ENCODE peak calls at places on chromosomes 1 and 21, in four cellular contexts. H is HCT116; V is stomach; D is CD8-positive, alpha-beta memory T cell. W is an unnamed sample.

GRCh38 chr1:208015255-208015654 is 104.3 kb upstream of the CD34 start:
- DNase-seq in H (no peak), V (no peak), D (no peak), W (no peak)

GRCh38 chr1:94560333-94560732 is 18.8 kb upstream of the F3 start:
- DNase-seq in H (no peak), V (no peak), D (no peak), W (no peak)

GRCh38 chr1:52727956-52728656 is 1.9 kb downstream of the ZYG11B start:
- DNase-seq in H (no peak), V (no peak), D (no peak), W (no peak)

GRCh38 chr1:7616076-7616833 is 154.8 kb upstream of the VAMP3 start:
- DNase-seq in H (no peak), V (peak; percentile 52), D (peak; percentile 4), W (peak; percentile 53)

GRCh38 chr21:42198949-42199348 is 20.0 kb upstream of the ABCG1 start:
- DNase-seq in H (no peak), V (no peak), D (no peak), W (no peak)

GRCh38 chr1:228922722-228923376 is 187.6 kb downstream of the RHOU start:
- DNase-seq in H (no peak), V (no peak), D (no peak), W (no peak)

GRCh38 chr21:17045214-17045835 is 467.5 kb upstream of the CXADR start:
- DNase-seq in H (no peak), V (no peak), D (no peak), W (peak; percentile 22)

GRCh38 chr1:211606327-211606913 is 27.5 kb upstream of the SLC30A1 start:
- DNase-seq in H (no peak), V (no peak), D (peak; percentile 3), W (peak; percentile 75)

GRCh38 chr21:33655591-33656221 is 13.4 kb downstream of the ITSN1 start:
- DNase-seq in H (peak; percentile 96), V (no peak), D (no peak), W (peak; percentile 83)

GRCh38 chr1:246776923-246777322 is 52.7 kb downstream of the SCCPDH start:
- DNase-seq in H (no peak), V (no peak), D (no peak), W (no peak)

GRCh38 chr1:85839459-85839858 is 131.2 kb upstream of the ZNHIT6 start:
- DNase-seq in H (no peak), V (no peak), D (no peak), W (no peak)

GRCh38 chr1:40901886-40902633 is 39.9 kb upstream of the CITED4 start:
- DNase-seq in H (peak; percentile 28), V (no peak), D (no peak), W (peak; percentile 67)

GRCh38 chr1:242522304-242522945 is 2.1 kb downstream of the PLD5 start:
- DNase-seq in H (no peak), V (no peak), D (no peak), W (no peak)

GRCh38 chr1:154276797-154277196 is 4.4 kb downstream of the HAX1 start:
- DNase-seq in H (no peak), V (no peak), D (no peak), W (no peak)

GRCh38 chr1:89842547-89843278 is 21.9 kb downstream of the LRRC8D start:
- DNase-seq in H (no peak), V (no peak), D (no peak), W (no peak)

GRCh38 chr1:9211291-9211811 is 23.2 kb upstream of the H6PD start:
- DNase-seq in H (no peak), V (no peak), D (no peak), W (no peak)

GRCh38 chr1:88302843-88303486 is 381.1 kb upstream of the PKN2 start:
- DNase-seq in H (no peak), V (no peak), D (no peak), W (peak; percentile 1)

GRCh38 chr1:3313579-3313955 is 140.9 kb upstream of the ARHGEF16 start:
- DNase-seq in H (no peak), V (peak; percentile 88), D (no peak), W (no peak)

GRCh38 chr1:228782662-228783414 is 47.6 kb downstream of the RHOU start:
- DNase-seq in H (no peak), V (peak; percentile 52), D (no peak), W (peak; percentile 56)

GRCh38 chr1:143660354-143660941 is 311.3 kb downstream of the FAM72C start:
- DNase-seq in H (no peak), V (no peak), D (no peak), W (no peak)

GRCh38 chr1:247576514-247576913 is 11.6 kb upstream of the OR2G2 start:
- DNase-seq in H (peak; percentile 4), V (no peak), D (no peak), W (peak; percentile 86)

GRCh38 chr1:5967351-5968160 is 24.7 kb downstream of the NPHP4 start:
- DNase-seq in H (no peak), V (no peak), D (no peak), W (no peak)

GRCh38 chr1:216666431-216666830 is 56.8 kb downstream of the ESRRG start:
- DNase-seq in H (no peak), V (no peak), D (no peak), W (peak; percentile 89)

GRCh38 chr21:42721341-42721824 is 68.0 kb downstream of the PDE9A start:
- DNase-seq in H (no peak), V (no peak), D (no peak), W (no peak)

GRCh38 chr1:194535369-194535768 is 1349.0 kb upstream of the B3GALT2 start:
- DNase-seq in H (no peak), V (no peak), D (no peak), W (peak; percentile 96)

GRCh38 chr21:46122241-46122671 is 24.3 kb downstream of the COL6A2 start:
- DNase-seq in H (no peak), V (peak; percentile 24), D (no peak), W (no peak)

GRCh38 chr1:167082511-167083027 is 7.6 kb downstream of the GPA33 start:
- DNase-seq in H (peak; percentile 39), V (peak; percentile 66), D (no peak), W (peak; percentile 87)

GRCh38 chr1:57411262-57411661 is 12.6 kb downstream of the DAB1 start:
- DNase-seq in H (no peak), V (no peak), D (no peak), W (no peak)

GRCh38 chr1:218361298-218362065 is 16.3 kb downstream of the TGFB2 start:
- DNase-seq in H (peak; percentile 31), V (no peak), D (no peak), W (no peak)

GRCh38 chr1:228469413-228470162 is 17.6 kb upstream of the RNF187 start:
- DNase-seq in H (no peak), V (no peak), D (no peak), W (no peak)

GRCh38 chr1:209692745-209693504 is 11.7 kb upstream of the HSD11B1 start:
- DNase-seq in H (peak; percentile 72), V (peak; percentile 73), D (peak; percentile 39), W (peak; percentile 83)

GRCh38 chr1:157829711-157830110 is 9.8 kb upstream of the FCRL1 start:
- DNase-seq in H (no peak), V (no peak), D (no peak), W (no peak)

GRCh38 chr1:85201340-85202091 is 700 bp upstream of the SYDE2 start:
- DNase-seq in H (no peak), V (peak; percentile 78), D (peak; percentile 91), W (peak; percentile 74)

GRCh38 chr21:36798461-36798860 is 99.5 kb downstream of the SIM2 start:
- DNase-seq in H (no peak), V (no peak), D (no peak), W (peak; percentile 22)

GRCh38 chr1:243550276-243550675 is 294.4 kb downstream of the SDCCAG8 start:
- DNase-seq in H (no peak), V (no peak), D (no peak), W (peak; percentile 16)

GRCh38 chr1:6108937-6109636 is 63.4 kb downstream of the KCNAB2 start:
- DNase-seq in H (peak; percentile 35), V (no peak), D (peak; percentile 25), W (peak; percentile 25)

GRCh38 chr1:10074059-10074854 is 41.5 kb downstream of the UBE4B start:
- DNase-seq in H (no peak), V (no peak), D (no peak), W (peak; percentile 42)

GRCh38 chr1:168498159-168498609 is 45.6 kb downstream of the XCL2 start:
- DNase-seq in H (no peak), V (no peak), D (no peak), W (no peak)

GRCh38 chr1:202302166-202302565 is 39.6 kb downstream of the UBE2T start:
- DNase-seq in H (no peak), V (no peak), D (no peak), W (no peak)
- H3K4me3 ChIP-seq in H (no peak overlapping the region), V (no peak overlapping the region), D (no peak overlapping the region), W (no peak overlapping the region)

GRCh38 chr1:31580513-31580870 is 4.2 kb downstream of the TINAGL1 start:
- DNase-seq in H (no peak), V (no peak), D (no peak), W (peak; percentile 66)
- H3K4me3 ChIP-seq in H (no peak overlapping the region), V (peak overlapping the region; percentile 39), D (no peak overlapping the region), W (no peak overlapping the region)

GRCh38 chr1:245598524-245599310 is 443.9 kb downstream of the KIF26B start:
- DNase-seq in H (no peak), V (no peak), D (no peak), W (no peak)
- H3K4me3 ChIP-seq in H (no peak overlapping the region), V (no peak overlapping the region), D (no peak overlapping the region), W (no peak overlapping the region)

DNA sequence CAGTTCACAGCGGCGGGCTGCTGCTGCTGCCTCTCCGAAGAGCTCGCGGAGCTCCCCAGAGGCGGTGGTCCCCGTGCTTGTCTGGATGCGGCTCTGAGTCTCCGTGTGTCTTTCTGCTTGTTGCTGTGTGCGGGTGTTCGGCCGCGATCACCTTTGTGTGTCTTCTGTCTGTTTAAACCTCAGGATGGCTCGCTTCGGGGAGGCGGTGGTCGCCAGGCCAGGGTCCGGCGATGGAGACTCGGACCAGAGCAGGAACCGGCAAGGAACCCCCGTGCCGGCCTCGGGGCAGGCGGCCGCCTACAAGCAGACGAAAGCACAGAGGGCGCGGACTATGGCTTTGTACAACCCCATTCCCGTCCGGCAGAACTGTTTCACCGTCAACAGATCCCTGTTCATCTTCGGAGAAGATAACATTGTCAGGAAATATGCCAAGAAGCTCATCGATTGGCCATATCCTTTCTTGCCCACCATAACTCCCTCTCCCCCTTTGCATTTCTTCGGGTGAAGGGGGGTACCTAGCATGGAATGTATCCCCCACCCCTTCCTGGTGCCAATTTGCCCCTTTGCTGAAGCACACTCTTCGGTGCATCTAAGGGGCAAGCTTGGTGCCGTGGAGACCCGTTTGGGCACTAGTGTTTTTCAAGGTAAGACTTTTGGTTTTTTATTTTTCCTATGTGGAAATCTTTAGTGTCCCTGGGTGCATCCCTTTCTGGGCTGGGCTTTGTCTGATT is 409 bp downstream of the CACNA1E start:
- DNase-seq in H (no peak), V (no peak), D (no peak), W (no peak)
- H3K4me3 ChIP-seq in H (no peak overlapping the region), V (peak overlapping the region; percentile 49), D (no peak overlapping the region), W (no peak overlapping the region)

DNA sequence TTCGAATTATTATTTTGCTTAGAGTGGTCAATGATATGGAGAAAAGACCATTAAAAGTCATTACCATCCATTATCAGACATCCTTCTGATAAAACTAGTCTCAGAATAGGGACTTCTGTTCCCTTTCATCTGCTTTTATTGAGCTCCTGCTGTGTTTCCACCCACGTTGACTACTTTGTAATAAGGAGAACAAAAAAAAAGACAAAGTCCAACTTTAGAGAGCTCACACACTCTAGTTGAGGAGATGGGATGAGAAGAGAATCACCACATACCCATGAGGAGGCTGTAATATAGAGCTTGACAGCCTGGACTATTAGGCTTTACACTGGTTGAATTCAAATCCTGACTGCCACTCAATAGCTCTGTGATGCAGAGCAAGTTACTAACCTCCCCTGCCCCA is 27.8 kb upstream of the ALDH9A1 start:
- DNase-seq in H (no peak), V (no peak), D (no peak), W (no peak)
- H3K4me3 ChIP-seq in H (no peak overlapping the region), V (no peak overlapping the region), D (no peak overlapping the region), W (no peak overlapping the region)

W was measured in trophoblast cell.